ENCODE peak calls at places on chromosomes 4 and X, in eight cellular contexts. One of them, this sample, is unnamed.
A peak's percentile ranks its signal among the peaks of the same experiment; 100 is the strongest.

GRCh38 chr4:117164338-117164737 is 79.0 kb upstream of the TRAM1L1 start:
- DNase-seq in fibroblast of villous mesenchyme: no peak
- DNase-seq in ovary: no peak
- DNase-seq in left lung: no peak
- DNase-seq in neural crest cell: no peak
- DNase-seq in Panc1: no peak
- DNase-seq in sigmoid colon: no peak
- DNase-seq in prostate gland: no peak
- DNase-seq in this sample: no peak

GRCh38 chr4:136342666-136343065 is 1189.6 kb downstream of the PCDH18 start:
- DNase-seq in fibroblast of villous mesenchyme: peak; percentile 22
- DNase-seq in ovary: no peak
- DNase-seq in left lung: no peak
- DNase-seq in neural crest cell: no peak
- DNase-seq in Panc1: no peak
- DNase-seq in sigmoid colon: no peak
- DNase-seq in prostate gland: no peak
- DNase-seq in this sample: no peak

GRCh38 chrX:96407043-96407442 is 277.6 kb upstream of the DIAPH2 start:
- DNase-seq in fibroblast of villous mesenchyme: peak; percentile 47
- DNase-seq in ovary: peak; percentile 51
- DNase-seq in left lung: peak; percentile 42
- DNase-seq in neural crest cell: no peak
- DNase-seq in Panc1: no peak
- DNase-seq in sigmoid colon: no peak
- DNase-seq in prostate gland: peak; percentile 70
- DNase-seq in this sample: no peak

GRCh38 chr4:175470141-175470540 is 341.9 kb downstream of the GPM6A start:
- DNase-seq in fibroblast of villous mesenchyme: no peak
- DNase-seq in ovary: no peak
- DNase-seq in left lung: no peak
- DNase-seq in neural crest cell: no peak
- DNase-seq in Panc1: no peak
- DNase-seq in sigmoid colon: no peak
- DNase-seq in prostate gland: no peak
- DNase-seq in this sample: no peak

GRCh38 chr4:105859233-105859632 is 36.0 kb upstream of the NPNT start:
- DNase-seq in fibroblast of villous mesenchyme: peak; percentile 73
- DNase-seq in ovary: no peak
- DNase-seq in left lung: no peak
- DNase-seq in neural crest cell: no peak
- DNase-seq in Panc1: no peak
- DNase-seq in sigmoid colon: no peak
- DNase-seq in prostate gland: no peak
- DNase-seq in this sample: no peak

GRCh38 chrX:17065100-17065499 is 118.6 kb downstream of the REPS2 start:
- DNase-seq in fibroblast of villous mesenchyme: no peak
- DNase-seq in ovary: no peak
- DNase-seq in left lung: no peak
- DNase-seq in neural crest cell: no peak
- DNase-seq in Panc1: no peak
- DNase-seq in sigmoid colon: no peak
- DNase-seq in prostate gland: no peak
- DNase-seq in this sample: no peak

GRCh38 chr4:92333056-92333455 is 29.3 kb downstream of the GRID2 start:
- DNase-seq in fibroblast of villous mesenchyme: no peak
- DNase-seq in ovary: no peak
- DNase-seq in left lung: no peak
- DNase-seq in neural crest cell: no peak
- DNase-seq in Panc1: no peak
- DNase-seq in sigmoid colon: no peak
- DNase-seq in prostate gland: no peak
- DNase-seq in this sample: no peak

GRCh38 chr4:2260336-2261109 is 1.4 kb downstream of the MXD4 start:
- DNase-seq in fibroblast of villous mesenchyme: no peak
- DNase-seq in ovary: peak; percentile 44
- DNase-seq in left lung: peak; percentile 37
- DNase-seq in neural crest cell: no peak
- DNase-seq in Panc1: no peak
- DNase-seq in sigmoid colon: peak; percentile 74
- DNase-seq in prostate gland: no peak
- DNase-seq in this sample: no peak

GRCh38 chr4:6777636-6778281 is 4.8 kb upstream of the KIAA0232 start:
- DNase-seq in fibroblast of villous mesenchyme: no peak
- DNase-seq in ovary: no peak
- DNase-seq in left lung: no peak
- DNase-seq in neural crest cell: no peak
- DNase-seq in Panc1: no peak
- DNase-seq in sigmoid colon: no peak
- DNase-seq in prostate gland: no peak
- DNase-seq in this sample: no peak

GRCh38 chr4:92304636-92305035 is 870 bp downstream of the GRID2 start:
- DNase-seq in fibroblast of villous mesenchyme: no peak
- DNase-seq in ovary: no peak
- DNase-seq in left lung: no peak
- DNase-seq in neural crest cell: peak; percentile 10
- DNase-seq in Panc1: no peak
- DNase-seq in sigmoid colon: no peak
- DNase-seq in prostate gland: no peak
- DNase-seq in this sample: peak; percentile 26

GRCh38 chr4:19844436-19844835 is 407.3 kb upstream of the SLIT2 start:
- DNase-seq in fibroblast of villous mesenchyme: no peak
- DNase-seq in ovary: no peak
- DNase-seq in left lung: peak; percentile 37
- DNase-seq in neural crest cell: no peak
- DNase-seq in Panc1: no peak
- DNase-seq in sigmoid colon: no peak
- DNase-seq in prostate gland: no peak
- DNase-seq in this sample: no peak

GRCh38 chrX:154419688-154420401 is 8.5 kb downstream of the TAFAZZIN start:
- DNase-seq in fibroblast of villous mesenchyme: no peak
- DNase-seq in ovary: no peak
- DNase-seq in left lung: no peak
- DNase-seq in neural crest cell: no peak
- DNase-seq in Panc1: no peak
- DNase-seq in sigmoid colon: no peak
- DNase-seq in prostate gland: no peak
- DNase-seq in this sample: no peak

GRCh38 chr4:25180524-25181131 is 20.4 kb upstream of the SEPSECS start:
- DNase-seq in fibroblast of villous mesenchyme: peak; percentile 59
- DNase-seq in ovary: no peak
- DNase-seq in left lung: no peak
- DNase-seq in neural crest cell: no peak
- DNase-seq in Panc1: no peak
- DNase-seq in sigmoid colon: no peak
- DNase-seq in prostate gland: peak; percentile 30
- DNase-seq in this sample: peak; percentile 19

GRCh38 chr4:6885953-6886557 is 23.6 kb upstream of the TBC1D14 start:
- DNase-seq in fibroblast of villous mesenchyme: peak; percentile 64
- DNase-seq in ovary: peak; percentile 33
- DNase-seq in left lung: peak; percentile 75
- DNase-seq in neural crest cell: no peak
- DNase-seq in Panc1: no peak
- DNase-seq in sigmoid colon: peak; percentile 82
- DNase-seq in prostate gland: no peak
- DNase-seq in this sample: no peak

GRCh38 chr4:126097155-126097554 is 782.4 kb downstream of the FAT4 start:
- DNase-seq in fibroblast of villous mesenchyme: no peak
- DNase-seq in ovary: no peak
- DNase-seq in left lung: no peak
- DNase-seq in neural crest cell: no peak
- DNase-seq in Panc1: no peak
- DNase-seq in sigmoid colon: no peak
- DNase-seq in prostate gland: no peak
- DNase-seq in this sample: no peak

GRCh38 chr4:137755033-137755471 is 222.8 kb upstream of the PCDH18 start:
- DNase-seq in fibroblast of villous mesenchyme: peak; percentile 36
- DNase-seq in ovary: no peak
- DNase-seq in left lung: no peak
- DNase-seq in neural crest cell: no peak
- DNase-seq in Panc1: no peak
- DNase-seq in sigmoid colon: no peak
- DNase-seq in prostate gland: no peak
- DNase-seq in this sample: no peak

GRCh38 chr4:122525865-122526264 is 69.3 kb upstream of the IL2 start:
- DNase-seq in fibroblast of villous mesenchyme: no peak
- DNase-seq in ovary: no peak
- DNase-seq in left lung: no peak
- DNase-seq in neural crest cell: no peak
- DNase-seq in Panc1: no peak
- DNase-seq in sigmoid colon: no peak
- DNase-seq in prostate gland: no peak
- DNase-seq in this sample: no peak

GRCh38 chr4:141853091-141853734 is 216.8 kb downstream of the IL15 start:
- DNase-seq in fibroblast of villous mesenchyme: no peak
- DNase-seq in ovary: no peak
- DNase-seq in left lung: no peak
- DNase-seq in neural crest cell: no peak
- DNase-seq in Panc1: no peak
- DNase-seq in sigmoid colon: no peak
- DNase-seq in prostate gland: no peak
- DNase-seq in this sample: no peak

GRCh38 chr4:20193522-20193902 is 58.2 kb upstream of the SLIT2 start:
- DNase-seq in fibroblast of villous mesenchyme: peak; percentile 16
- DNase-seq in ovary: no peak
- DNase-seq in left lung: no peak
- DNase-seq in neural crest cell: no peak
- DNase-seq in Panc1: no peak
- DNase-seq in sigmoid colon: no peak
- DNase-seq in prostate gland: no peak
- DNase-seq in this sample: no peak

GRCh38 chrX:108437789-108438623 is at the start of gene COL4A6:
- DNase-seq in fibroblast of villous mesenchyme: no peak
- DNase-seq in ovary: peak; percentile 20
- DNase-seq in left lung: no peak
- DNase-seq in neural crest cell: peak; percentile 32
- DNase-seq in Panc1: no peak
- DNase-seq in sigmoid colon: no peak
- DNase-seq in prostate gland: peak; percentile 42
- DNase-seq in this sample: peak; percentile 39

GRCh38 chr4:188275686-188276085 is 136.4 kb downstream of the TRIML1 start:
- DNase-seq in fibroblast of villous mesenchyme: no peak
- DNase-seq in ovary: no peak
- DNase-seq in left lung: no peak
- DNase-seq in neural crest cell: no peak
- DNase-seq in Panc1: no peak
- DNase-seq in sigmoid colon: no peak
- DNase-seq in prostate gland: no peak
- DNase-seq in this sample: no peak

GRCh38 chrX:57573754-57574153 is 18.1 kb upstream of the ZXDB start:
- DNase-seq in fibroblast of villous mesenchyme: peak; percentile 10
- DNase-seq in ovary: no peak
- DNase-seq in left lung: no peak
- DNase-seq in neural crest cell: no peak
- DNase-seq in Panc1: no peak
- DNase-seq in sigmoid colon: no peak
- DNase-seq in prostate gland: no peak
- DNase-seq in this sample: peak; percentile 9

GRCh38 chrX:110743679-110744340 is 51.8 kb downstream of the CHRDL1 start:
- DNase-seq in fibroblast of villous mesenchyme: peak; percentile 12
- DNase-seq in ovary: no peak
- DNase-seq in left lung: no peak
- DNase-seq in neural crest cell: no peak
- DNase-seq in Panc1: no peak
- DNase-seq in sigmoid colon: no peak
- DNase-seq in prostate gland: no peak
- DNase-seq in this sample: no peak

GRCh38 chrX:11890843-11891514 is 132.9 kb downstream of the MSL3 start:
- DNase-seq in fibroblast of villous mesenchyme: no peak
- DNase-seq in ovary: no peak
- DNase-seq in left lung: peak; percentile 41
- DNase-seq in neural crest cell: no peak
- DNase-seq in Panc1: no peak
- DNase-seq in sigmoid colon: peak; percentile 79
- DNase-seq in prostate gland: peak; percentile 24
- DNase-seq in this sample: no peak

GRCh38 chrX:20664774-20665173 is 398.1 kb upstream of the RPS6KA3 start:
- DNase-seq in fibroblast of villous mesenchyme: no peak
- DNase-seq in ovary: no peak
- DNase-seq in left lung: no peak
- DNase-seq in neural crest cell: no peak
- DNase-seq in Panc1: no peak
- DNase-seq in sigmoid colon: no peak
- DNase-seq in prostate gland: no peak
- DNase-seq in this sample: peak; percentile 10

GRCh38 chr4:86461849-86462248 is 102.0 kb upstream of the MAPK10 start:
- DNase-seq in fibroblast of villous mesenchyme: no peak
- DNase-seq in ovary: no peak
- DNase-seq in left lung: no peak
- DNase-seq in neural crest cell: no peak
- DNase-seq in Panc1: no peak
- DNase-seq in sigmoid colon: no peak
- DNase-seq in prostate gland: no peak
- DNase-seq in this sample: no peak
- TF ChIP-seq CTCF in fibroblast of villous mesenchyme: no peak
- TF ChIP-seq CTCF in ovary: no peak
- TF ChIP-seq CTCF in left lung: no peak
- TF ChIP-seq CTCF in neural crest cell: no peak
- TF ChIP-seq CTCF in Panc1: no peak
- TF ChIP-seq CTCF in sigmoid colon: no peak
- TF ChIP-seq CTCF in prostate gland: no peak
- TF ChIP-seq CTCF in this sample: no peak

GRCh38 chr4:54976682-54977081 is 148.7 kb downstream of the KDR start:
- DNase-seq in fibroblast of villous mesenchyme: no peak
- DNase-seq in ovary: no peak
- DNase-seq in left lung: no peak
- DNase-seq in neural crest cell: no peak
- DNase-seq in Panc1: no peak
- DNase-seq in sigmoid colon: no peak
- DNase-seq in prostate gland: no peak
- DNase-seq in this sample: peak; percentile 15
- TF ChIP-seq CTCF in fibroblast of villous mesenchyme: no peak
- TF ChIP-seq CTCF in ovary: no peak
- TF ChIP-seq CTCF in left lung: no peak
- TF ChIP-seq CTCF in neural crest cell: no peak
- TF ChIP-seq CTCF in Panc1: peak; percentile 28
- TF ChIP-seq CTCF in sigmoid colon: no peak
- TF ChIP-seq CTCF in prostate gland: no peak
- TF ChIP-seq CTCF in this sample: no peak

GRCh38 chrX:41457618-41458192 is 10.6 kb downstream of the NYX start:
- DNase-seq in fibroblast of villous mesenchyme: no peak
- DNase-seq in ovary: no peak
- DNase-seq in left lung: no peak
- DNase-seq in neural crest cell: no peak
- DNase-seq in Panc1: no peak
- DNase-seq in sigmoid colon: peak; percentile 39
- DNase-seq in prostate gland: no peak
- DNase-seq in this sample: no peak
- TF ChIP-seq CTCF in fibroblast of villous mesenchyme: peak; percentile 32
- TF ChIP-seq CTCF in ovary: no peak
- TF ChIP-seq CTCF in left lung: no peak
- TF ChIP-seq CTCF in neural crest cell: no peak
- TF ChIP-seq CTCF in Panc1: no peak
- TF ChIP-seq CTCF in sigmoid colon: no peak
- TF ChIP-seq CTCF in prostate gland: no peak
- TF ChIP-seq CTCF in this sample: no peak

DNA sequence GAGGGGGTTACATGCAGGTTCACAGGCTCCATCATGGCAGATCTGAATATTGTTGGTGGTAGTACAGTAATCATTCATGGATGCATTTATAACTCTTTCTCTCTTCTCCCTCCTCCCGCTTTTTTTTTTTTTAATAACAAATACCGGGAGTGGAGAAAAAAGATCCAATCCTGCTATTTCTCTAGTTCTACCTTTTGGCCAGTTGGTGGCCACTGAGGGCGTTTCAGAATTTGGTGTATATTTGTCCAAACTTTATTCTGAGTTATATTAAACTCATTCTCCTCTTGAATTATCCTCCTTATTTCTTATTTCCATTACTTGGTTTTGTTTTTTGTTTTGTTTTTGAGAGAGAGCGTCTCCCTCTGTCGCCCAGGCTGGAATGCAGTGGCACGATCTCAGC is 74.8 kb downstream of the HMGB2 start:
- DNase-seq in fibroblast of villous mesenchyme: no peak
- DNase-seq in ovary: no peak
- DNase-seq in left lung: no peak
- DNase-seq in neural crest cell: no peak
- DNase-seq in Panc1: no peak
- DNase-seq in sigmoid colon: no peak
- DNase-seq in prostate gland: no peak
- DNase-seq in this sample: no peak
- TF ChIP-seq CTCF in fibroblast of villous mesenchyme: peak; percentile 14
- TF ChIP-seq CTCF in ovary: no peak
- TF ChIP-seq CTCF in left lung: no peak
- TF ChIP-seq CTCF in neural crest cell: peak; percentile 41
- TF ChIP-seq CTCF in Panc1: no peak
- TF ChIP-seq CTCF in sigmoid colon: no peak
- TF ChIP-seq CTCF in prostate gland: no peak
- TF ChIP-seq CTCF in this sample: peak; percentile 46

This sample was measured in endothelial cell.